ENCODE peak calls at places on chromosomes 11 and 22, in six cellular contexts. Q is body of pancreas, A is aorta, N is dorsolateral prefrontal cortex, W is breast epithelium, D is fibroblast of the aortic adventitia. C is an unnamed sample.

GRCh38 chr22:42172385-42173172 is 42.0 kb upstream of the CYP2D6 start:
- DNase-seq in Q (no peak), A (no peak), N (no peak), W (no peak), D (peak; percentile 43), C (no peak)

GRCh38 chr11:70645537-70645936 is 247.2 kb downstream of the CTTN start:
- DNase-seq in Q (no peak), A (no peak), N (no peak), W (no peak), D (no peak), C (no peak)

GRCh38 chr22:20273720-20274119 is 5.6 kb upstream of the RTN4R start:
- DNase-seq in Q (no peak), A (no peak), N (no peak), W (no peak), D (no peak), C (no peak)

GRCh38 chr22:29224121-29224858 is 18.6 kb downstream of the EMID1 start:
- DNase-seq in Q (no peak), A (peak; percentile 62), N (no peak), W (no peak), D (no peak), C (no peak)

GRCh38 chr11:504053-504993 is 2.7 kb downstream of the RNH1 start:
- DNase-seq in Q (no peak), A (peak; percentile 71), N (no peak), W (no peak), D (peak; percentile 82), C (no peak)

GRCh38 chr22:49011769-49012598 is 815.7 kb downstream of the BRD1 start:
- DNase-seq in Q (no peak), A (peak; percentile 36), N (no peak), W (peak; percentile 50), D (no peak), C (no peak)

GRCh38 chr22:33722817-33723216 is 197.5 kb downstream of the LARGE1 start:
- DNase-seq in Q (no peak), A (no peak), N (no peak), W (no peak), D (peak; percentile 5), C (no peak)

GRCh38 chr11:107017433-107018227 is 646 bp downstream of the GUCY1A2 start:
- DNase-seq in Q (peak; percentile 56), A (peak; percentile 62), N (peak; percentile 49), W (no peak), D (no peak), C (no peak)

GRCh38 chr22:29061773-29062172 is at the start of gene C22orf31:
- DNase-seq in Q (no peak), A (no peak), N (no peak), W (no peak), D (peak; percentile 9), C (peak; percentile 64)

GRCh38 chr11:123742778-123743177 is 1.3 kb upstream of the ZNF202 start:
- DNase-seq in Q (no peak), A (no peak), N (no peak), W (no peak), D (no peak), C (no peak)

GRCh38 chr11:123745764-123746451 is 4.4 kb upstream of the ZNF202 start:
- DNase-seq in Q (no peak), A (no peak), N (no peak), W (no peak), D (no peak), C (no peak)

GRCh38 chr11:123740787-123741158 is 687 bp downstream of the ZNF202 start:
- DNase-seq in Q (no peak), A (no peak), N (no peak), W (no peak), D (peak; percentile 1), C (no peak)

GRCh38 chr11:123741159-123741951 is at the start of gene ZNF202:
- DNase-seq in Q (peak; percentile 89), A (peak; percentile 96), N (peak; percentile 93), W (peak; percentile 89), D (peak; percentile 88), C (peak; percentile 84)

DNA sequence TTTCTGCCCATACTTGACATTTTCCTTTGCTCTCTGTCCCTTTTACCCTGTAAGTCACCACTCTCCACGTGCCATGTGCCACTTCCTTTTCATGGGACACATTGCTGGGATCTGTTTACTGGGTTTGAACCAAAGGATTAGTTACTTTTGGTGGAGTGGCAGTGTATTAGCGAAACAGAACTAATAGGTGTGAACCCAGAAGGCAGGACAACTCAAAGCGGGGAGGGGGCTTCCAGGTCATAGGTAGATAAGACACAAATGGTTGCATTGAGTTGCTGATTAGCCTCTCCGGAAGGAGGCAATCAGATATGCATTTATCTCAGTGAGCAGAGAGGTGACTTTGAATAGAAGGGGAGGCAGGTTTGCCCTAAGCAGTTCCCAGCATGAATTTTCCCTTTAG is 874 bp upstream of the ZNF202 start:
- DNase-seq in Q (no peak), A (no peak), N (no peak), W (no peak), D (no peak), C (no peak)
- H3K4me3 ChIP-seq in Q (peak overlapping the region; percentile 76), A (peak overlapping the region; percentile 91), N (peak overlapping the region; percentile 97), W (peak overlapping the region; percentile 98), D (peak overlapping the region; percentile 83), C (peak overlapping the region; percentile 88)

GRCh38 chr22:46085831-46086576 is 64.3 kb upstream of the PPARA start:
- DNase-seq in Q (peak; percentile 81), A (peak; percentile 83), N (no peak), W (peak; percentile 71), D (peak; percentile 87), C (no peak)

GRCh38 chr22:46087816-46088277 is 62.5 kb upstream of the PPARA start:
- DNase-seq in Q (peak; percentile 95), A (peak; percentile 94), N (peak; percentile 97), W (peak; percentile 84), D (peak; percentile 94), C (no peak)

GRCh38 chr22:46084943-46085830 is 65.1 kb upstream of the PPARA start:
- DNase-seq in Q (peak; percentile 94), A (peak; percentile 93), N (peak; percentile 73), W (peak; percentile 92), D (peak; percentile 92), C (no peak)

GRCh38 chr22:46087336-46087690 is 63.0 kb upstream of the PPARA start:
- DNase-seq in Q (no peak), A (no peak), N (no peak), W (no peak), D (no peak), C (no peak)

DNA sequence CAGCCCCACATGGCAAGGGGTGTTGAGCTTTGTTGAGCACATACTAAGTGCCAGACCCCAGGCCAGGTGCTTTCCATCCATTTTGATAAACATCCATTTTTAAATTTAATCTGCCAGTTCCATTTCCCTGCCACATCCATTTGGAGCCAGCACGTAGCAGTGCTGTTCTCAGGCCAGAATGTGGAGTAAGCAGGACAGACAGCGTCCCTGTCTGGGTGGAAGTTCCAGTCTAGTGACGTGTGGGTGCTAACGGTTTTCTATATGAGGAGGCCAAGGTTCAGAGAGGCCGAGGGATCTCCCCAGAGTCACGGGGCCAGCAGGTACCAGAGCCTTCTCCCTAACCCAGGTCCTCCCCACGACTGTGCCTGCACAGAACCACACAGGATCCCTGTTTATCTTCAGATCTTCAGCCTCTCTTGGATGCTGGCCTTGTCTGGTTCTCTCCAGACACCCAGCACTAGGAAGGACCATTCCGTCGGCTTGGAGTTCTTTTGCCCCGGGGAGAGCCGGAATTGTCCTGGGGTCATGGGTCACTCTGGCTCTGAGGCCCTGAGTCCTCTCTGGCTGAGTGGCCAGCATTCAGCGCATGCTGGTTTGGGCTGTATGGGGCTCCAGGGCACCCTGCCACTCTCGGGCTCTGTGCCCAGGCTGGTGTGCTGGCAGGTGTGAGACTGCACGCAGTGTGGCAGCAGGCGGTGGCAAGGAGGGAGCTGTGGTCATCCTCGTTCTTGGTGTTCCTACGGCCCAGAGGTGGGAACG is 63.6 kb upstream of the PPARA start:
- DNase-seq in Q (peak; percentile 35), A (peak; percentile 68), N (no peak), W (no peak), D (peak; percentile 73), C (no peak)
- H3K4me3 ChIP-seq in Q (no peak overlapping the region), A (no peak overlapping the region), N (peak overlapping the region; percentile 31), W (peak overlapping the region; percentile 67), D (peak overlapping the region; percentile 98), C (no peak overlapping the region)

GRCh38 chr22:50700387-50701075 is 27.9 kb downstream of the SHANK3 start:
- DNase-seq in Q (peak; percentile 9), A (peak; percentile 35), N (no peak), W (no peak), D (no peak), C (no peak)

GRCh38 chr22:50702261-50702671 is 29.6 kb downstream of the SHANK3 start:
- DNase-seq in Q (peak; percentile 6), A (peak; percentile 17), N (no peak), W (no peak), D (no peak), C (peak; percentile 73)

GRCh38 chr22:50701428-50702154 is 29.0 kb downstream of the SHANK3 start:
- DNase-seq in Q (peak; percentile 3), A (peak; percentile 26), N (no peak), W (no peak), D (no peak), C (no peak)

GRCh38 chr22:50699754-50700386 is 27.2 kb downstream of the SHANK3 start:
- DNase-seq in Q (peak; percentile 8), A (peak; percentile 32), N (peak; percentile 26), W (no peak), D (no peak), C (no peak)

GRCh38 chr22:50701076-50701419 is 28.4 kb downstream of the SHANK3 start:
- DNase-seq in Q (peak; percentile 12), A (no peak), N (no peak), W (no peak), D (no peak), C (no peak)
- H3K4me3 ChIP-seq in Q (no peak overlapping the region), A (no peak overlapping the region), N (no peak overlapping the region), W (no peak overlapping the region), D (no peak overlapping the region), C (no peak overlapping the region)

GRCh38 chr11:68685656-68686380 is 1.5 kb downstream of the GAL start:
- DNase-seq in Q (no peak), A (no peak), N (no peak), W (no peak), D (no peak), C (no peak)
- H3K4me3 ChIP-seq in Q (no peak overlapping the region), A (no peak overlapping the region), N (no peak overlapping the region), W (no peak overlapping the region), D (no peak overlapping the region), C (no peak overlapping the region)

GRCh38 chr11:63945482-63946163 is 6.8 kb downstream of the NAA40 start:
- DNase-seq in Q (peak; percentile 86), A (peak; percentile 82), N (peak; percentile 71), W (peak; percentile 82), D (peak; percentile 88), C (no peak)
- H3K4me3 ChIP-seq in Q (no peak overlapping the region), A (no peak overlapping the region), N (no peak overlapping the region), W (peak overlapping the region; percentile 42), D (peak overlapping the region; percentile 39), C (no peak overlapping the region)

GRCh38 chr11:31816467-31817053 is 5.4 kb upstream of the PAX6 start:
- DNase-seq in Q (no peak), A (no peak), N (no peak), W (no peak), D (no peak), C (no peak)
- H3K4me3 ChIP-seq in Q (no peak overlapping the region), A (no peak overlapping the region), N (peak overlapping the region; percentile 43), W (peak overlapping the region; percentile 55), D (no peak overlapping the region), C (no peak overlapping the region)

C was measured in Jurkat, Clone E6-1.